ENCODE peak calls at places on chromosome 5, in seven cellular contexts. O, T, W, R, B, M and X are unnamed samples.

GRCh38 chr5:96752341-96753016 is 55.3 kb downstream of the ERAP1 start:
- DNase-seq in O (peak), T (peak), W (peak), R (peak), B (no peak), M (no peak), X (peak)

GRCh38 chr5:103505581-103506305 is 56.8 kb downstream of the NUDT12 start:
- DNase-seq in O (no peak), T (no peak), W (no peak), R (peak), B (no peak), M (no peak), X (peak)

GRCh38 chr5:169350759-169351240 is 49.9 kb upstream of the SLIT3 start:
- DNase-seq in O (no peak), T (peak), W (no peak), R (peak), B (peak), M (no peak), X (peak)

GRCh38 chr5:88833371-88834107 is 49.4 kb downstream of the MEF2C start:
- DNase-seq in O (no peak), T (no peak), W (no peak), R (no peak), B (no peak), M (no peak), X (no peak)

GRCh38 chr5:4095918-4096630 is 500.4 kb downstream of the IRX1 start:
- DNase-seq in O (no peak), T (no peak), W (no peak), R (no peak), B (no peak), M (no peak), X (no peak)

GRCh38 chr5:6583049-6583880 is 49.6 kb downstream of the NSUN2 start:
- DNase-seq in O (no peak), T (no peak), W (no peak), R (peak), B (no peak), M (no peak), X (no peak)

GRCh38 chr5:134438641-134439621 is 27.2 kb upstream of the CDKN2AIPNL start:
- DNase-seq in O (no peak), T (peak), W (no peak), R (peak), B (peak), M (peak), X (no peak)

GRCh38 chr5:179805529-179806249 is 977 bp downstream of the MGAT4B start:
- DNase-seq in O (peak), T (no peak), W (no peak), R (peak), B (no peak), M (no peak), X (peak)

GRCh38 chr5:522899-523657 is 1.2 kb downstream of the SLC9A3 start:
- DNase-seq in O (no peak), T (no peak), W (no peak), R (no peak), B (no peak), M (no peak), X (no peak)

GRCh38 chr5:9301200-9301599 is 244.7 kb downstream of the SEMA5A start:
- DNase-seq in O (no peak), T (no peak), W (no peak), R (no peak), B (peak), M (no peak), X (no peak)

GRCh38 chr5:55868846-55869245 is 17.7 kb downstream of the IL31RA start:
- DNase-seq in O (no peak), T (peak), W (no peak), R (peak), B (peak), M (no peak), X (peak)

GRCh38 chr5:16934669-16935068 is 1.4 kb downstream of the MYO10 start:
- DNase-seq in O (no peak), T (no peak), W (no peak), R (peak), B (no peak), M (no peak), X (no peak)

GRCh38 chr5:139543423-139543991 is 17.6 kb upstream of the UBE2D2 start:
- DNase-seq in O (peak), T (no peak), W (peak), R (no peak), B (no peak), M (no peak), X (no peak)

GRCh38 chr5:68007446-68007845 is 208.1 kb upstream of the PIK3R1 start:
- DNase-seq in O (no peak), T (no peak), W (no peak), R (no peak), B (no peak), M (peak), X (peak)

GRCh38 chr5:41925555-41925946 is 470 bp downstream of the FBXO4 start:
- DNase-seq in O (no peak), T (no peak), W (no peak), R (peak), B (no peak), M (no peak), X (no peak)

GRCh38 chr5:34957857-34958690 is 28.7 kb downstream of the DNAJC21 start:
- DNase-seq in O (no peak), T (no peak), W (no peak), R (peak), B (no peak), M (no peak), X (peak)

GRCh38 chr5:90162324-90162723 is 247.2 kb downstream of the CETN3 start:
- DNase-seq in O (no peak), T (no peak), W (no peak), R (no peak), B (no peak), M (no peak), X (no peak)

GRCh38 chr5:137761020-137761516 is 6.9 kb upstream of the HNRNPA0 start:
- DNase-seq in O (no peak), T (no peak), W (no peak), R (no peak), B (peak), M (no peak), X (no peak)